ENCODE peak calls at places on chromosome 1, in nine cellular contexts. S, Z, W, I, X, P, C, Y and Q are unnamed samples.

GRCh38 chr1:90763930-90764329 is 46.8 kb upstream of the BARHL2 start:
- DNase-seq in I (no peak), X (no peak), Y (no peak), S (no peak), W (no peak), Z (no peak), P (no peak), C (no peak), Q (no peak)

GRCh38 chr1:156368889-156369684 is at the start of gene RHBG:
- DNase-seq in Z (peak), P (no peak), I (no peak), Y (peak), S (peak), X (peak), C (peak), W (no peak), Q (no peak)

GRCh38 chr1:183023146-183023600 is at the start of gene LAMC1:
- DNase-seq in W (peak), Y (peak), S (peak), I (no peak), P (peak), C (peak), Z (peak), X (peak), Q (peak)

GRCh38 chr1:178093958-178094751 is at the start of gene RASAL2:
- DNase-seq in X (peak), I (no peak), P (peak), W (peak), S (peak), Y (peak), Z (peak), C (peak), Q (peak)

GRCh38 chr1:40653851-40654537 is 11.5 kb downstream of the RIMS3 start:
- DNase-seq in X (no peak), P (no peak), C (no peak), W (no peak), S (no peak), Y (no peak), Z (no peak), I (no peak), Q (no peak)

GRCh38 chr1:109112056-109112651 is 1.8 kb upstream of the ELAPOR1 start:
- DNase-seq in I (no peak), S (peak), X (no peak), P (no peak), C (no peak), W (no peak), Y (peak), Z (peak), Q (no peak)

GRCh38 chr1:96587222-96587621 is 134.4 kb upstream of the PTBP2 start:
- DNase-seq in Z (no peak), P (no peak), C (no peak), X (no peak), Y (no peak), I (no peak), S (no peak), W (no peak), Q (no peak)

GRCh38 chr1:94709891-94710581 is 110.1 kb upstream of the SLC44A3 start:
- DNase-seq in W (no peak), I (no peak), Z (peak), S (peak), P (no peak), Y (no peak), C (peak), X (no peak), Q (no peak)

GRCh38 chr1:16162163-16162822 is 6.4 kb upstream of the EPHA2 start:
- DNase-seq in I (peak), Y (no peak), W (no peak), X (no peak), S (no peak), P (no peak), Z (no peak), C (no peak), Q (no peak)

GRCh38 chr1:19452221-19452663 is 33.1 kb downstream of the CAPZB start:
- DNase-seq in S (no peak), P (peak), C (peak), Z (peak), Y (peak), I (no peak), W (no peak), X (peak), Q (no peak)

GRCh38 chr1:91189096-91189495 is 167.3 kb upstream of the ZNF644 start:
- DNase-seq in Y (no peak), X (no peak), C (no peak), W (no peak), S (no peak), I (no peak), Z (no peak), P (no peak), Q (no peak)

GRCh38 chr1:236979149-236979890 is 24.9 kb downstream of the MT1HL1 start:
- DNase-seq in W (no peak), S (no peak), I (no peak), Y (no peak), P (no peak), Z (no peak), X (no peak), C (no peak), Q (no peak)
- H3K27ac ChIP-seq in W (peak), S (no peak), I (no peak), Y (no peak), P (no peak), Z (no peak), X (peak), C (no peak), Q (peak)

GRCh38 chr1:155192346-155193274 is 15.1 kb downstream of the THBS3 start:
- DNase-seq in S (no peak), Y (no peak), P (no peak), W (no peak), Z (no peak), C (no peak), X (no peak), I (no peak), Q (no peak)
- H3K27ac ChIP-seq in S (peak), Y (peak), P (peak), W (peak), Z (peak), C (peak), X (peak), I (peak), Q (peak)

GRCh38 chr1:24292887-24293286 is 26.3 kb upstream of the GRHL3 start:
- DNase-seq in P (no peak), W (no peak), Y (no peak), Z (no peak), I (no peak), C (no peak), X (no peak), S (no peak), Q (no peak)

GRCh38 chr1:24290933-24291487 is 28.1 kb upstream of the GRHL3 start:
- DNase-seq in Z (no peak), X (no peak), S (no peak), P (no peak), W (no peak), C (no peak), I (no peak), Y (no peak), Q (no peak)

GRCh38 chr1:24292100-24292499 is 27.1 kb upstream of the GRHL3 start:
- DNase-seq in W (no peak), Z (no peak), P (no peak), C (no peak), Y (no peak), X (no peak), I (no peak), S (no peak), Q (no peak)

GRCh38 chr1:24288479-24288878 is 30.7 kb upstream of the GRHL3 start:
- DNase-seq in Z (no peak), S (no peak), C (no peak), W (no peak), X (no peak), P (no peak), Y (no peak), I (no peak), Q (no peak)

GRCh38 chr1:24289937-24290595 is 29.1 kb upstream of the GRHL3 start:
- DNase-seq in Y (peak), W (peak), I (no peak), X (peak), P (peak), Z (peak), C (peak), S (peak), Q (peak)
- H3K27ac ChIP-seq in Y (no peak), W (peak), I (no peak), X (peak), P (peak), Z (no peak), C (no peak), S (peak), Q (peak)

GRCh38 chr1:223724376-223724775 is 12.0 kb downstream of the CAPN2 start:
- DNase-seq in Z (peak), I (no peak), S (no peak), W (no peak), C (no peak), X (no peak), P (no peak), Y (peak), Q (no peak)

GRCh38 chr1:223721658-223722606 is 9.6 kb downstream of the CAPN2 start:
- DNase-seq in Y (no peak), X (no peak), Z (no peak), C (no peak), W (no peak), P (no peak), S (no peak), I (no peak), Q (no peak)

GRCh38 chr1:223720987-223721591 is 8.8 kb downstream of the CAPN2 start:
- DNase-seq in W (no peak), Z (peak), S (no peak), C (peak), Y (peak), P (no peak), X (no peak), I (no peak), Q (no peak)

GRCh38 chr1:223725578-223725977 is 13.2 kb downstream of the CAPN2 start:
- DNase-seq in Z (no peak), S (no peak), Y (no peak), C (no peak), P (no peak), W (no peak), X (no peak), I (no peak), Q (no peak)

DNA sequence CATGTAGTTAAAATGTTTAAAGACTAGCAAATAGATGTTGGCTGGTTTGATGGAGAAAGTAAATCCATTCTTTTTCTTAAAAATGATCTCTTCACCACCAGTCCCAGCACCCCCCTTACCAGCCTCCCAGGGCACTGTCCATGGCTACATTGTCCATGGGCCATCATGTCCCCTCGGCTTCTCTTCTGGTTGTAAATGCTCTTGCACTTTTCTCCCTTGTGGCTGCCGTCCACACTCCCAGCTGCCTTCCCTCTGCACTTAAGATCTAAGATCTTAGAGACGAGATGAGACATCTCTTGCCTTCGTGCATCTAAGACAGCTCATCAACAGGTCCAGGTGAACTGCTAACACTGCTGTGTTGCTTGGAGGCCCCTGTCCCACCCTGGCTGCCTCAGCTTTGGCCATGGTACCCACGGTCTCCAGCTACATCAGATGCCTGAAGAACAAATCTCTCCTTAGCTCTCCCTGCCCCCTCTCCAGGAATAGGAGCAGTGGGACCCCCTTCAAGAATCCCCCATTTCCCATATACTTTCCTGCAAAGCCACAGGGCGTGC is 11.1 kb downstream of the CAPN2 start:
- DNase-seq in P (no peak), Y (no peak), Z (no peak), I (no peak), S (no peak), W (no peak), X (no peak), C (no peak), Q (no peak)
- H3K27ac ChIP-seq in P (peak), Y (peak), Z (peak), I (no peak), S (no peak), W (peak), X (peak), C (no peak), Q (no peak)